ENCODE peak calls at places on chromosomes 1 and 21, in four cellular contexts. V, Q, T and D are unnamed samples.

GRCh38 chr21:45468051-45468970 is 63.3 kb downstream of the COL18A1 start:
- DNase-seq in V (no peak), Q (no peak), T (no peak), D (no peak)

GRCh38 chr1:41538741-41539415 is 54.4 kb upstream of the EDN2 start:
- DNase-seq in V (no peak), Q (peak; percentile 39), T (no peak), D (no peak)

GRCh38 chr1:227299238-227299637 is 19.1 kb downstream of the CDC42BPA start:
- DNase-seq in T (no peak), Q (no peak), V (no peak), D (peak; percentile 36)

GRCh38 chr1:27418326-27418761 is 25.9 kb downstream of the GPR3 start:
- DNase-seq in V (peak; percentile 68), Q (peak; percentile 78), T (peak; percentile 82), D (peak; percentile 93)

GRCh38 chr1:64933296-64934070 is 32.9 kb downstream of the JAK1 start:
- DNase-seq in Q (no peak), T (peak; percentile 69), V (peak; percentile 39), D (peak; percentile 91)

GRCh38 chr1:38763106-38763505 is 96.5 kb downstream of the RRAGC start:
- DNase-seq in T (no peak), Q (no peak), V (no peak), D (no peak)

GRCh38 chr1:192807221-192807967 is 1.4 kb upstream of the RGS2 start:
- DNase-seq in V (no peak), T (no peak), Q (no peak), D (no peak)

GRCh38 chr1:156547434-156547833 is 24.9 kb downstream of the IQGAP3 start:
- DNase-seq in V (no peak), T (no peak), Q (no peak), D (no peak)

GRCh38 chr1:20634594-20635084 is 1.4 kb downstream of the PINK1 start:
- DNase-seq in Q (no peak), V (peak; percentile 65), T (no peak), D (peak; percentile 40)

GRCh38 chr1:116861137-116861536 is 48.6 kb upstream of the PTGFRN start:
- DNase-seq in T (no peak), V (no peak), Q (no peak), D (no peak)

GRCh38 chr1:40267767-40268187 is 9.7 kb downstream of the ZMPSTE24 start:
- DNase-seq in T (peak; percentile 87), Q (no peak), V (no peak), D (peak; percentile 74)

GRCh38 chr1:31815307-31815645 is 546 bp downstream of the SPOCD1 start:
- DNase-seq in V (no peak), T (no peak), Q (no peak), D (no peak)

GRCh38 chr1:58966103-58966916 is 182.5 kb upstream of the JUN start:
- DNase-seq in Q (no peak), T (no peak), V (no peak), D (no peak)

GRCh38 chr1:171788696-171789095 is 7.2 kb downstream of the METTL13 start:
- DNase-seq in V (no peak), T (peak; percentile 41), Q (no peak), D (peak; percentile 90)

GRCh38 chr1:195948123-195948895 is 659.9 kb downstream of the KCNT2 start:
- DNase-seq in V (no peak), T (no peak), Q (no peak), D (no peak)

GRCh38 chr1:157782946-157783345 is 6.0 kb upstream of the FCRL2 start:
- DNase-seq in V (no peak), T (no peak), Q (no peak), D (no peak)

GRCh38 chr1:151867785-151868403 is 14.4 kb upstream of the THEM5 start:
- DNase-seq in T (no peak), Q (no peak), V (no peak), D (no peak)

GRCh38 chr21:39822042-39822441 is 45.2 kb upstream of the PCP4 start:
- DNase-seq in V (no peak), Q (no peak), T (no peak), D (no peak)

GRCh38 chr1:225554216-225554812 is 98.6 kb downstream of the ENAH start:
- DNase-seq in Q (no peak), T (no peak), V (no peak), D (peak; percentile 46)

GRCh38 chr21:42091899-42092508 is 20.9 kb downstream of the UMODL1 start:
- DNase-seq in V (no peak), Q (no peak), T (no peak), D (no peak)

GRCh38 chr1:230819976-230820375 is 48.3 kb downstream of the C1orf198 start:
- DNase-seq in T (no peak), V (no peak), Q (no peak), D (no peak)

GRCh38 chr1:97920275-97920831 is 481 bp downstream of the DPYD start:
- DNase-seq in V (no peak), Q (no peak), T (no peak), D (no peak)